ENCODE peak calls at places on chromosomes 6 and 20, in eight cellular contexts. T is neuronal stem cell, G is uterus, J is cardiac muscle cell, H is adrenal gland, B is NT2/D1, K is HCT116, M is kidney epithelial cell. I is an unnamed sample. For H3K27me3 and H3K36me3, the result is how much of the 10 kb centered on the place peaks cover.

GRCh38 chr6:81834141-81834621 is 81.7 kb upstream of the TENT5A start:
- DNase-seq in T (no peak), G (no peak), J (no peak), B (no peak), K (no peak), H (peak), M (peak), I (peak)

GRCh38 chr6:72657798-72658197 is 35.9 kb downstream of the KCNQ5 start:
- DNase-seq in G (no peak), T (no peak), J (no peak), B (no peak), K (no peak), H (no peak), M (no peak), I (no peak)

GRCh38 chr6:19121516-19121915 is 715.7 kb upstream of the ID4 start:
- DNase-seq in T (no peak), B (no peak), M (peak), H (no peak), K (no peak), G (no peak), J (no peak), I (no peak)

GRCh38 chr6:132491303-132491702 is 21.6 kb downstream of the STX7 start:
- DNase-seq in K (no peak), G (no peak), M (no peak), T (no peak), B (no peak), J (no peak), H (peak), I (no peak)

GRCh38 chr6:21208114-21208795 is 385.3 kb upstream of the SOX4 start:
- DNase-seq in J (no peak), H (no peak), K (no peak), B (no peak), M (peak), T (no peak), G (no peak), I (no peak)

GRCh38 chr6:25389501-25389900 is 110.3 kb downstream of the CARMIL1 start:
- DNase-seq in T (no peak), M (peak), J (no peak), H (peak), B (no peak), K (no peak), G (no peak), I (no peak)

GRCh38 chr20:25546048-25546447 is 39.3 kb downstream of the NINL start:
- DNase-seq in T (no peak), M (no peak), H (no peak), J (no peak), G (no peak), K (no peak), B (no peak), I (no peak)

GRCh38 chr6:37242042-37242428 is 15.5 kb upstream of the TBC1D22B start:
- DNase-seq in G (no peak), H (no peak), J (no peak), M (no peak), T (no peak), K (no peak), B (no peak), I (no peak)

GRCh38 chr20:44109951-44110361 is 77.0 kb downstream of the JPH2 start:
- DNase-seq in H (no peak), J (no peak), T (no peak), B (no peak), G (no peak), K (no peak), M (no peak), I (no peak)

GRCh38 chr6:56387621-56388413 is 140.4 kb upstream of the COL21A1 start:
- DNase-seq in H (peak), G (no peak), B (no peak), J (no peak), K (no peak), T (no peak), M (no peak), I (no peak)

GRCh38 chr6:92647630-92648029 is 771.7 kb downstream of the EPHA7 start:
- DNase-seq in T (no peak), K (no peak), B (no peak), H (peak), J (no peak), M (peak), G (no peak), I (no peak)

GRCh38 chr6:25122001-25122400 is 157.2 kb upstream of the CARMIL1 start:
- DNase-seq in K (no peak), B (no peak), T (no peak), M (no peak), G (peak), J (no peak), H (no peak), I (no peak)

GRCh38 chr6:87436435-87436834 is 28.7 kb downstream of the CFAP206 start:
- DNase-seq in J (peak), B (peak), T (peak), M (peak), K (peak), H (peak), G (no peak), I (peak)

GRCh38 chr6:25754508-25754907 is at the start of gene SLC17A4:
- DNase-seq in G (no peak), K (no peak), T (no peak), J (no peak), M (no peak), B (no peak), H (no peak), I (no peak)

GRCh38 chr20:47781631-47782030 is 3.6 kb downstream of the SULF2 start:
- DNase-seq in K (no peak), B (no peak), T (no peak), M (no peak), G (no peak), J (no peak), H (no peak), I (no peak)

GRCh38 chr20:19074828-19075516 is 137.5 kb upstream of the SLC24A3 start:
- DNase-seq in J (no peak), K (no peak), G (no peak), T (no peak), M (no peak), B (no peak), H (no peak), I (no peak)

GRCh38 chr6:150070236-150070860 is 1.4 kb upstream of the ULBP3 start:
- DNase-seq in M (no peak), J (no peak), K (no peak), T (no peak), B (no peak), G (no peak), H (no peak), I (no peak)

GRCh38 chr6:53737746-53738145 is 57.1 kb upstream of the LRRC1 start:
- DNase-seq in J (no peak), M (no peak), T (no peak), G (no peak), K (no peak), B (no peak), H (no peak), I (no peak)

GRCh38 chr20:60262967-60263603 is 304.9 kb downstream of the CDH26 start:
- DNase-seq in M (no peak), G (no peak), B (peak), K (no peak), J (peak), T (peak), H (peak), I (no peak)

GRCh38 chr20:40090236-40090635 is 598.8 kb downstream of the MAFB start:
- DNase-seq in G (no peak), M (no peak), K (no peak), T (no peak), J (no peak), H (no peak), B (no peak), I (no peak)

GRCh38 chr6:89131599-89131998 is 13.7 kb upstream of the SRSF12 start:
- DNase-seq in J (no peak), H (no peak), G (no peak), K (no peak), B (no peak), M (no peak), T (no peak), I (no peak)

GRCh38 chr6:108359901-108360882 is 65.3 kb downstream of the AFG1L start:
- DNase-seq in J (no peak), T (no peak), H (no peak), M (no peak), K (no peak), B (no peak), G (no peak), I (no peak)

GRCh38 chr20:36526521-36527011 is 14.8 kb upstream of the MYL9 start:
- DNase-seq in G (no peak), T (no peak), K (no peak), M (no peak), B (no peak), H (peak), J (no peak), I (no peak)

GRCh38 chr20:14295238-14295637 is 42.2 kb downstream of the FLRT3 start:
- DNase-seq in J (no peak), H (no peak), T (no peak), K (no peak), M (no peak), G (no peak), B (no peak), I (no peak)

GRCh38 chr6:10407674-10408054 is 7.2 kb downstream of the TFAP2A start:
- DNase-seq in H (no peak), K (no peak), G (no peak), J (no peak), B (no peak), M (no peak), T (no peak), I (no peak)

GRCh38 chr6:10407018-10407673 is 7.7 kb downstream of the TFAP2A start:
- DNase-seq in J (no peak), B (no peak), G (no peak), K (no peak), T (no peak), H (no peak), M (no peak), I (no peak)

GRCh38 chr6:10404799-10405524 is 9.9 kb downstream of the TFAP2A start:
- DNase-seq in K (no peak), H (no peak), B (no peak), T (no peak), G (no peak), M (no peak), J (no peak), I (no peak)

GRCh38 chr6:10404107-10404798 is 10.6 kb downstream of the TFAP2A start:
- DNase-seq in G (peak), B (peak), H (peak), M (peak), K (peak), T (peak), J (peak), I (peak)

GRCh38 chr6:10406556-10406955 is 8.3 kb downstream of the TFAP2A start:
- DNase-seq in K (no peak), J (no peak), G (no peak), T (no peak), B (no peak), M (no peak), H (no peak), I (no peak)
- H3K27me3 ChIP-seq in K (under half), J (half or more), G (under half), T (half or more), B (under half), M (under half), H (under half), I (under half)

DNA sequence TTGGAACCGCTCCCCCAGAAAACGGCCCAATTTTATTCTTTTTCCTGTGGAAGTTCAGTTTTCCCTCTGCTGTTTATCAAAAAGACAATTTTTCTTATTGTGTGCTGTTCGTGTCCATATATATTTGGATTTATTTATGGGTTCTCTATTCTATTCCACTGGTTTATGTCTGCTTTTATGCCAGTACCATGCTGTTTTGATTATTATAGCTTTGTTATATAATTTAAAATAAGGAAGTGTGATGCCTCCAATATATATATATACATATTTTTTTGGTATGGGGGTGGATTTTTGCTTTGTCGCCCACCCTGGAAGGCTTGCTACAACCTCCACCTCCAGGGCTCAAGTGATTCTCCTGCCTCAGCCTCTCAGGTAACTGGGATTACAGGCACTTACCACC is 103.3 kb downstream of the TFAP2B start:
- DNase-seq in H (no peak), M (no peak), G (no peak), K (no peak), J (no peak), B (no peak), T (no peak), I (no peak)
- H3K36me3 ChIP-seq in H (under half), M (under half), G (under half), K (under half), J (under half), B (under half), T (under half), I (under half)

DNA sequence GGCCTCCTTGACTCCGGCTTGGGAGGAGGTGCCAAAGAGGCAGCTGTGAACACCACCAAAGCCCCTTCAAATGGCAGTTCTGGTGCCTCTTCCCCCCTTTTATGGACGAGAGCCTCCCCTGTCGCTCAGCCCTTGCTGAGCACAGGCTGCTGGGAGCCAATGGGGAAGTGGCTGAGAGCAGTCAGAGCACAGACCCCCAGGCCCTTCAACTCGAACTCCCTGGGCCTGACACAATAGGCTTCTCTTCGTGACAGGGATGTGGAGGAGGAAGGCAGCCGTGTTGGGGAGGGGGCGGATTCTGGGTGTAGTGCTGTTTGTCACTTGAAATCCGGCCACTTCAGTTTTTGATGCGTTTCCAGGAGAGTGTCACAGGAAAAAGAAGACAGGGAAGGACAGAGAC is at the start of gene PDYN:
- DNase-seq in J (no peak), H (no peak), K (no peak), M (no peak), G (no peak), B (no peak), T (no peak), I (no peak)
- H3K27me3 ChIP-seq in J (half or more), H (under half), K (half or more), M (half or more), G (under half), B (under half), T (under half), I (under half)

DNA sequence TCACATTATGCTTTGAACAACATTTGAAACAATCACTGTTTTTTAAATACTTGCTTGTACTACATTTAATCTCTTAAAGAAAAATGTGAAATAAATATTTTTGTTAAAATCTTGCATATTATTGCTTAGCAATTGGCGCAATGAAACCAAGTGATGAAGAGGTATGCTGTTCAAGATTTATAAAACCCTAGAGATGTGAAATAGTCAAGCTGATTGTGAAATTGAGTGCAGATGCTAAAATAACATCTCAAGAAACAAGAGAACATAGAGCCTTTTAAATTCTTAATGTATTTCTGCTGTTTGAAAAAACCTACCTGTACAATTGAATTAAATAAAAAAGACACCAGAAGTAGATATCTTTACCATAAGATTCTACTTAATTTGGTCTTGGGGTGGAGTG is 179.2 kb upstream of the MCHR2 start:
- DNase-seq in B (no peak), M (no peak), J (no peak), T (no peak), H (no peak), G (no peak), K (no peak), I (no peak)
- H3K36me3 ChIP-seq in B (under half), M (under half), J (under half), T (under half), H (under half), G (under half), K (under half), I (under half)

DNA sequence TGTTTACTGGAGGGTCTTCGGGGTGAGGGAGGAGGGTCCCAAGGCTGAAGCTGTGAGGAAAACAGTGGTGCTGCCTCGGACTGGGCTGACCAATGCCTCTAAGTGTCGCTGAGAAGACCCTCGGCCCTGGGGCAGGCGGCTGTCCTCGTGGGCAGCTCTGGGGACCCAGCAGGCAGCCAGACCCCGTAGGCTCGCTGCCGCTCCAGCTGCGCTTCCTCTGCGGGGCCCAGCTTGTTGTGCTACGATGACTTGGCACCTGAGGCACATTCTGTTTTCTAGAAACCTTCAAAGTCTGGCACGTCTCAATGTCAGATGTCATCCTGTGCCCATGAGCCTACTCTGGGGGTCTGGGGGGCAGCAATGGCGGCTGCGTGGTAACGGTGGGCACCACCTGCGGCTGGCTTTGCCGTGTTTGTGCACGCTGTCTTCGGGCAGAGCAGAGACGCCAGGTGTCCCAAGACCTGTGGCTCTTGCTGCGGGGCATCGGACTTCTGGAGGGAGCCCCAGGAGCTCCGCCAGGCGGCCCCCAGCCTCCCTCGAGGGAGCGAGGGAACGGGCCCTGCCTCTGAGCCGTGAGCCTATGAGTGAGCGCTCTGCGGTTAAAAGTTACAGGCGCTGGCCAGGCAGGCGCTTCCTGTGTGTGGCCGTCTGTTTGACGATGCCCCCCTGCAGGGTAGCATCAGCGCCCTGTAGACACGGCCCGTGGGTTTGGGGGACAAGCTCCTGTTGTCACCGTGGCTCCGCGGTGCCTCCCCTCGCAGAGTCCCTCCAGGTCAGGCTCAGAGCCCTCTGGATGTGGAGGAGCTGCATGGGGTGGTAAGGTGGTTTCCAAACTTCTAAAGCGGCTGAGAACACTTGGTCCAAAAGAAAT is 6.8 kb downstream of the SLC17A9 start:
- DNase-seq in J (no peak), G (no peak), T (no peak), M (no peak), K (no peak), B (no peak), H (no peak), I (no peak)
- H3K27me3 ChIP-seq in J (under half), G (under half), T (under half), M (under half), K (under half), B (under half), H (under half), I (under half)

GRCh38 chr20:50093240-50093639 is 19.7 kb downstream of the UBE2V1 start:
- DNase-seq in K (no peak), T (no peak), M (no peak), H (no peak), J (no peak), B (no peak), G (no peak), I (no peak)

GRCh38 chr20:50094522-50094921 is 18.4 kb downstream of the UBE2V1 start:
- DNase-seq in J (no peak), M (no peak), H (no peak), K (no peak), G (no peak), B (no peak), T (no peak), I (no peak)

GRCh38 chr20:50096237-50096636 is 16.7 kb downstream of the UBE2V1 start:
- DNase-seq in J (no peak), T (no peak), K (no peak), M (no peak), B (no peak), H (no peak), G (no peak), I (no peak)

GRCh38 chr20:50098259-50098658 is 14.7 kb downstream of the UBE2V1 start:
- DNase-seq in B (no peak), H (no peak), J (no peak), K (no peak), T (no peak), M (no peak), G (no peak), I (no peak)

DNA sequence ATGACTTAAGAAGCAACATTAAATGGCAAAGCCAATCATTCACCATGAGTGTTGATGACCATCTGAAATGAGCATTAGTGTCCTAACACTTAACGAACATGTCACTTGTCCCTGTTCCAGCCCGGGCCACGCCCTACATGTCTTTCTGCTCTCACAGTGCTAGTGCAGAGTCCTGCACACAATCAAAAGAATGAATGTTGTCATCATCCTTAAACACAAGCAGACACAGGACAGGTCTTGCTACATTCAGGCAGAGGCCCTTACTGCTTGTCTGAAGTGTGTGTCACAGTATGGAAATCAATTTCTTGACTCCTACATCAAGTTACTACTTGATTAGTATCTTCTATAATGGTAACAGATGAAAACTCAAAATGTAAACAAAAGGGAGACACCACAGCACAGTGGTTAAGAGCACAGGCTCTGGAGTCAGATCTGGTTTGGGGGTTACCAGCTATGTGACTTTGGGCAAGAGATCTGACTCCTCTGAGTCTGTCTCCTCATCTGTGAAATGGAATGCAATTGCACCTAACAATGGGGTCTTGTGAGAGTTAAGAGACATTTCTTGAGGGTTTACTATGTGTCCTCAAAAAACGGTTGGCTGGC is 17.4 kb downstream of the UBE2V1 start:
- DNase-seq in G (no peak), M (no peak), B (no peak), J (no peak), T (no peak), H (no peak), K (no peak), I (no peak)
- H3K36me3 ChIP-seq in G (under half), M (under half), B (half or more), J (under half), T (half or more), H (under half), K (under half), I (under half)

GRCh38 chr6:105911106-105911629 is 175.0 kb upstream of the PRDM1 start:
- DNase-seq in T (no peak), B (no peak), K (no peak), G (no peak), H (no peak), J (no peak), M (no peak), I (no peak)
- H3K27me3 ChIP-seq in T (under half), B (under half), K (under half), G (under half), H (under half), J (under half), M (under half), I (under half)